ENCODE peak calls at places on chromosomes 1 and 21, in four cellular contexts. E, F, S and B are unnamed samples.
A peak's percentile ranks its signal among the peaks of the same experiment; 100 is the strongest.

GRCh38 chr1:85898861-85899260 is 190.6 kb upstream of the ZNHIT6 start:
- DNase-seq in E (no peak), F (peak; percentile 45), S (peak; percentile 11), B (no peak)

GRCh38 chr1:241156231-241156965 is 200.6 kb downstream of the RGS7 start:
- DNase-seq in E (no peak), F (peak; percentile 38), S (peak; percentile 12), B (no peak)

GRCh38 chr21:33368124-33368523 is 35.1 kb upstream of the IFNGR2 start:
- DNase-seq in E (no peak), F (no peak), S (no peak), B (no peak)

GRCh38 chr1:32715901-32716311 is 13.3 kb upstream of the SYNC start:
- DNase-seq in E (no peak), F (no peak), S (no peak), B (no peak)

GRCh38 chr1:242002072-242002471 is 3.2 kb upstream of the MAP1LC3C start:
- DNase-seq in E (no peak), F (no peak), S (no peak), B (no peak)

GRCh38 chr1:30471307-30471706 is 252.1 kb downstream of the MATN1 start:
- DNase-seq in E (no peak), F (no peak), S (no peak), B (no peak)

GRCh38 chr1:72003092-72003491 is 279.2 kb downstream of the NEGR1 start:
- DNase-seq in E (no peak), F (no peak), S (no peak), B (no peak)

GRCh38 chr1:43763497-43763973 is 56.2 kb downstream of the ST3GAL3 start:
- DNase-seq in E (peak; percentile 88), F (peak; percentile 94), S (peak; percentile 90), B (peak; percentile 55)

GRCh38 chr1:10924030-10924429 is 88.4 kb upstream of the TARDBP start:
- DNase-seq in E (no peak), F (no peak), S (no peak), B (no peak)

GRCh38 chr1:36981771-36982622 is 52.3 kb downstream of the GRIK3 start:
- DNase-seq in E (no peak), F (no peak), S (no peak), B (no peak)

GRCh38 chr1:31954607-31955283 is 16.6 kb upstream of the PTP4A2 start:
- DNase-seq in E (peak; percentile 42), F (peak; percentile 98), S (peak; percentile 96), B (no peak)

GRCh38 chr1:32249831-32250525 is 1.1 kb upstream of the LCK start:
- DNase-seq in E (no peak), F (peak; percentile 58), S (no peak), B (no peak)

GRCh38 chr21:42056996-42057689 is 14.0 kb upstream of the UMODL1 start:
- DNase-seq in E (no peak), F (peak; percentile 31), S (peak; percentile 53), B (no peak)

GRCh38 chr1:152086785-152087184 is 2.1 kb downstream of the TCHHL1 start:
- DNase-seq in E (no peak), F (no peak), S (no peak), B (no peak)

GRCh38 chr1:236920270-236920894 is 83.9 kb downstream of the MT1HL1 start:
- DNase-seq in E (no peak), F (no peak), S (no peak), B (no peak)

GRCh38 chr1:185581961-185582725 is 152.0 kb upstream of the HMCN1 start:
- DNase-seq in E (no peak), F (peak; percentile 51), S (peak; percentile 47), B (no peak)

GRCh38 chr21:16573581-16573980 is 843.8 kb downstream of the USP25 start:
- DNase-seq in E (no peak), F (peak; percentile 64), S (peak; percentile 53), B (no peak)

GRCh38 chr1:115293899-115294298 is 44.1 kb downstream of the NGF start:
- DNase-seq in E (no peak), F (no peak), S (no peak), B (no peak)

GRCh38 chr1:99717005-99717404 is 49.4 kb downstream of the FRRS1 start:
- DNase-seq in E (no peak), F (no peak), S (no peak), B (no peak)

GRCh38 chr1:24768873-24769605 is 23.8 kb downstream of the CLIC4 start:
- DNase-seq in E (no peak), F (peak; percentile 45), S (no peak), B (no peak)

GRCh38 chr1:213987422-213987875 is 324 bp upstream of the PROX1 start:
- DNase-seq in E (peak; percentile 88), F (no peak), S (no peak), B (no peak)

GRCh38 chr1:6001992-6002576 is 9.9 kb upstream of the NPHP4 start:
- DNase-seq in E (no peak), F (no peak), S (no peak), B (no peak)

GRCh38 chr1:224897501-224897900 is 32.0 kb upstream of the DNAH14 start:
- DNase-seq in E (no peak), F (no peak), S (no peak), B (no peak)

GRCh38 chr1:24966121-24966723 is 36.1 kb upstream of the RUNX3 start:
- DNase-seq in E (no peak), F (no peak), S (no peak), B (no peak)

GRCh38 chr21:43333301-43334062 is 93.4 kb downstream of the SIK1 start:
- DNase-seq in E (peak; percentile 54), F (peak; percentile 91), S (peak; percentile 93), B (no peak)

GRCh38 chr1:57638239-57638638 is 214.4 kb upstream of the DAB1 start:
- DNase-seq in E (no peak), F (no peak), S (no peak), B (no peak)

GRCh38 chr1:172041689-172042088 is 200.4 kb downstream of the DNM3 start:
- DNase-seq in E (no peak), F (peak; percentile 45), S (no peak), B (no peak)
- TF ChIP-seq CTCF in E (peak; percentile 44), F (peak; percentile 34), S (peak; percentile 40), B (peak; percentile 58)

GRCh38 chr1:226419284-226419683 is 11.4 kb upstream of the PARP1 start:
- DNase-seq in E (no peak), F (no peak), S (no peak), B (no peak)
- TF ChIP-seq CTCF in E (no peak), F (no peak), S (no peak), B (no peak)

GRCh38 chr1:8702848-8703810 is 114.3 kb downstream of the RERE start:
- DNase-seq in E (peak; percentile 97), F (peak; percentile 82), S (peak; percentile 89), B (peak; percentile 87)
- TF ChIP-seq CTCF in E (no peak), F (no peak), S (peak; percentile 14), B (no peak)

DNA sequence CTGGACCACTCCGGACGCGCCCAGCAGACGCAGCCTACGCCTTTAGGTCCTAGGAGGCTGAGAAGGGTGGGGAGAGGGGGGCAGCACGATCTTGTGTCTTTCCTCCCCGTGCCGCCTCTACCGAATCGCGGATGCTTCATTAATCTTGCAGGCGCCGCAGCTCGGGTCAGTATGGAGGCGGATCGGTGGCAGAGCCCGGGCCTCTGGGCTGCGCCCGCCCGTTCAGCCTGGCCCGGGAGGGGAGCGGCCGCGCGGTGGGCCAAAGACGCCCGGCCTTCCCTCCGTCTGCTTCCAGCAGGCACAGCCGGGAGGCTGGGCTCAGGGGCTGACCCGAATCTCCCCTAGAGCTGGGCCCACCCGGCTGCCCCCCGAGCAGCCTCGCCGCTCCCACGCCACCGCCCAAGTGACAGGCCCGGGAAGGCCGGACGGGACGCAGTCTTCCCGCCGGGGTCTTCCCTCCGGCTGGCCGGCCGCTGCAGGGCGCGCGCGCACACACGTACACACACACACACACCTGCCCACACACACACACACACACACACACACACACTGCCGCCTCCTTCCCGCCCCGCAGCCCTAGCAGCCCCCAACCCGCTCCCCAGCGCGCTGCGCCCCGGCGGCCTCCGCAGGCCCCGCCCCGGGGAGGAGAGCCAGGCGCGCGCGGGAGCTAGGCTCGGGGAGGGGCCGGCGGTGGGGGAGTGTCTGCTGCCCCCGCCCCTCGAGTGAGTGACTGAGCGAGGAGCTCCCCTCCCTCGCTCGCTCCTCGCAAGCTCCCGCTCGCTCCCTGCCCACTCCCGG is at the start of gene C1orf21:
- DNase-seq in E (peak; percentile 93), F (peak; percentile 79), S (peak; percentile 78), B (peak; percentile 86)
- TF ChIP-seq CTCF in E (no peak), F (no peak), S (no peak), B (no peak)

DNA sequence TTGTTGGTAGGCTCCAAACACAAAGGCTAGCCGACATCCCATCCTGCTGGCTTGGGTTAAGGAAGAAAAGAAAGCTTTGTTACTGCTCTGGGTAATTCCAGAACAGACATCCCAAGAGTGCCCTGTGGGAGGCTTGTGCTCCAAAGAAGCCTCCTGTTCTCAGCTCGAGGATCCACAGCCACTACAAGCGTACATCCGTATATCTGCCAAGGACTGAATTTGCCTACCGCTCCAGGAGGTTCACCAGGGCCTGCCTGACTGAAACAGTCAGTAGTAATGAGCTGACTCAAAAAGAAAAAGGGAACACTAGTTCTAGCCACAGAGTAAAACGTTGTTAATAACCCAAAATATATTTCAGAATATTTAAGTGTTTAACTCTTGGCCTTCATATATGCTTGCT is 24.8 kb upstream of the MUTYH start:
- DNase-seq in E (peak; percentile 73), F (no peak), S (no peak), B (no peak)
- TF ChIP-seq CTCF in E (no peak), F (no peak), S (no peak), B (no peak)

GRCh38 chr1:200180821-200181220 is 153.3 kb downstream of the NR5A2 start:
- DNase-seq in E (no peak), F (peak; percentile 76), S (peak; percentile 14), B (no peak)
- TF ChIP-seq CTCF in E (no peak), F (no peak), S (peak; percentile 43), B (no peak)

DNA sequence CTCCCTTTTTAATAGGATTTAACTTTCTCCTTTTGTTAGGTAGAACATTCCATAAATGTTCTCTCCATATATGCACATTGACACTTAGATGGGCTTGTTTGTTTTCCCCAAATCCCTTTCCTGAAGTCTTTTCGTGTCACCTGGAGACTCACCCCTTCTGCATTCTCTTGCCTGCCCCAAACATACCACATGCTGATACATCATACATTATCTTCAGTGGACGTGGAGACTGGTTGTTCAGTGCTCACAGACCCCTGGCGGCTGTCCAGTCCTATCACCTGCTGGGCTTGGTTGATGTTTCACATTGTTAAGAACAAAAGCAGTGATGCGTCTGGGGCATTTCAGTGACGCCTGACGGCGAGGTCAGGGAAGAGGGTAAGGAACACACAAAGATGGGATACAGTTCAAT is 22.2 kb downstream of the FMOD start:
- DNase-seq in E (peak; percentile 80), F (no peak), S (peak; percentile 47), B (no peak)
- TF ChIP-seq CTCF in E (peak; percentile 39), F (no peak), S (peak; percentile 18), B (peak; percentile 61)